ENCODE peak calls at places on chromosome 19, in seven cellular contexts. N is progenitor cell of endocrine pancreas; U is M059J; P is mesothelial cell of epicardium; J is stimulated activated CD8-positive, alpha-beta memory T cell treated with anti-CD3 and anti-CD28 coated beads, Interleukin-7, amount 100 ng/mL, for 1 hour; K is NCI-H345; O is iPS-NIHi11. V is an unnamed sample.

GRCh38 chr19:38049105-38049649 is 142.2 kb downstream of the SIPA1L3 start:
- DNase-seq in N (no peak), U (no peak), P (no peak), J (no peak), K (no peak), O (no peak), V (no peak)

GRCh38 chr19:15551183-15552004 is 43.1 kb downstream of the CYP4F22 start:
- DNase-seq in N (no peak), U (peak), P (no peak), J (peak), K (no peak), O (no peak), V (no peak)

GRCh38 chr19:29381353-29382203 is 144.2 kb upstream of the VSTM2B start:
- DNase-seq in N (peak), U (no peak), P (peak), J (no peak), K (no peak), O (no peak), V (no peak)

GRCh38 chr19:1767464-1767933 is 14.2 kb downstream of the ONECUT3 start:
- DNase-seq in N (peak), U (no peak), P (peak), J (peak), K (no peak), O (peak), V (no peak)

GRCh38 chr19:18543814-18544475 is 572 bp upstream of the FKBP8 start:
- DNase-seq in N (no peak), U (peak), P (no peak), J (no peak), K (no peak), O (peak), V (no peak)

GRCh38 chr19:34269489-34269888 is 15.1 kb downstream of the GARRE1 start:
- DNase-seq in N (no peak), U (no peak), P (no peak), J (no peak), K (no peak), O (no peak), V (no peak)

GRCh38 chr19:1862424-1863307 is 713 bp downstream of the KLF16 start:
- DNase-seq in N (no peak), U (peak), P (no peak), J (no peak), K (peak), O (peak), V (no peak)

GRCh38 chr19:9700229-9700981 is 25.5 kb upstream of the ZNF562 start:
- DNase-seq in N (no peak), U (no peak), P (no peak), J (no peak), K (no peak), O (no peak), V (no peak)

GRCh38 chr19:48568345-48568886 is 16.4 kb downstream of the SULT2B1 start:
- DNase-seq in N (no peak), U (peak), P (peak), J (no peak), K (no peak), O (peak), V (no peak)

GRCh38 chr19:3494559-3494958 is 5.9 kb downstream of the DOHH start:
- DNase-seq in N (no peak), U (no peak), P (no peak), J (no peak), K (no peak), O (no peak), V (no peak)

GRCh38 chr19:19256072-19256969 is 16.8 kb downstream of the TM6SF2 start:
- DNase-seq in N (no peak), U (peak), P (no peak), J (no peak), K (no peak), O (peak), V (no peak)

GRCh38 chr19:39140195-39140516 is 14.6 kb downstream of the PAK4 start:
- DNase-seq in N (no peak), U (no peak), P (no peak), J (no peak), K (no peak), O (no peak), V (no peak)

GRCh38 chr19:5048727-5049553 is 80.0 kb downstream of the KDM4B start:
- DNase-seq in N (no peak), U (peak), P (no peak), J (no peak), K (no peak), O (peak), V (no peak)

GRCh38 chr19:9945319-9945966 is 9.1 kb upstream of the OLFM2 start:
- DNase-seq in N (no peak), U (peak), P (peak), J (no peak), K (no peak), O (no peak), V (no peak)

GRCh38 chr19:17802137-17802858 is 7.4 kb downstream of the B3GNT3 start:
- DNase-seq in N (no peak), U (no peak), P (no peak), J (no peak), K (no peak), O (no peak), V (no peak)

GRCh38 chr19:58228584-58229254 is at the start of gene ZNF544:
- DNase-seq in N (peak), U (peak), P (peak), J (peak), K (peak), O (peak), V (peak)

GRCh38 chr19:20558571-20558970 is 7.0 kb downstream of the ZNF737 start:
- DNase-seq in N (no peak), U (no peak), P (no peak), J (no peak), K (no peak), O (no peak), V (no peak)

V was measured in NCI-H1048.